ENCODE peak calls at places on chromosomes 3 and 15, in eight cellular contexts. J is suprapubic skin, C is HCT116, W is sigmoid colon, A is stomach, V is K562, Z is esophagus muscularis mucosa, N is GM23338. R is an unnamed sample. For H3K4me1, the result is how much of the 10 kb centered on the place peaks cover.

GRCh38 chr3:124650798-124651197 is 79.5 kb upstream of the UMPS start:
- DNase-seq in J (no peak), C (no peak), W (no peak), A (no peak), V (no peak), Z (no peak), N (no peak), R (no peak)

GRCh38 chr3:12658593-12659058 is 5.3 kb downstream of the RAF1 start:
- DNase-seq in J (no peak), C (no peak), W (no peak), A (no peak), V (no peak), Z (no peak), N (no peak), R (no peak)

GRCh38 chr3:20905210-20905805 is 719.3 kb upstream of the SGO1 start:
- DNase-seq in J (no peak), C (no peak), W (no peak), A (no peak), V (peak), Z (no peak), N (no peak), R (no peak)

GRCh38 chr15:31439328-31439727 is 112.7 kb downstream of the KLF13 start:
- DNase-seq in J (no peak), C (peak), W (no peak), A (no peak), V (peak), Z (no peak), N (peak), R (peak)

GRCh38 chr15:71588746-71589145 is 221.6 kb upstream of the NR2E3 start:
- DNase-seq in J (no peak), C (no peak), W (no peak), A (no peak), V (no peak), Z (peak), N (peak), R (no peak)

GRCh38 chr15:83108266-83109219 is 1.1 kb downstream of the TM6SF1 start:
- DNase-seq in J (no peak), C (no peak), W (peak), A (peak), V (no peak), Z (no peak), N (peak), R (peak)

GRCh38 chr3:110343945-110344344 is 727.7 kb upstream of the NECTIN3 start:
- DNase-seq in J (no peak), C (no peak), W (no peak), A (no peak), V (no peak), Z (no peak), N (no peak), R (no peak)

GRCh38 chr3:52866427-52866826 is 30.9 kb downstream of the STIMATE start:
- DNase-seq in J (no peak), C (no peak), W (no peak), A (no peak), V (no peak), Z (no peak), N (no peak), R (peak)

GRCh38 chr3:64295594-64295993 is 70.3 kb upstream of the PRICKLE2 start:
- DNase-seq in J (no peak), C (no peak), W (peak), A (no peak), V (no peak), Z (no peak), N (no peak), R (no peak)

GRCh38 chr15:41780266-41780665 is 6.0 kb downstream of the MAPKBP1 start:
- DNase-seq in J (no peak), C (no peak), W (no peak), A (no peak), V (no peak), Z (peak), N (no peak), R (no peak)

GRCh38 chr15:51283026-51283425 is 55.4 kb downstream of the CYP19A1 start:
- DNase-seq in J (no peak), C (no peak), W (no peak), A (no peak), V (no peak), Z (no peak), N (no peak), R (no peak)

GRCh38 chr3:169772530-169772950 is 656 bp upstream of the MYNN start:
- DNase-seq in J (no peak), C (peak), W (peak), A (peak), V (peak), Z (peak), N (peak), R (peak)

GRCh38 chr3:177789500-177789899 is 592.2 kb upstream of the TBL1XR1 start:
- DNase-seq in J (no peak), C (no peak), W (no peak), A (no peak), V (no peak), Z (no peak), N (no peak), R (no peak)

GRCh38 chr3:145246291-145246690 is 914.7 kb downstream of the PLOD2 start:
- DNase-seq in J (no peak), C (no peak), W (no peak), A (no peak), V (no peak), Z (no peak), N (no peak), R (no peak)

GRCh38 chr15:70492240-70493177 is 270.8 kb downstream of the UACA start:
- DNase-seq in J (no peak), C (no peak), W (no peak), A (peak), V (no peak), Z (no peak), N (peak), R (peak)
- TF ChIP-seq POLR2AphosphoS5 in J (no peak), C (peak), W (no peak), A (peak), V (no peak), Z (no peak), N (no peak), R (peak)

DNA sequence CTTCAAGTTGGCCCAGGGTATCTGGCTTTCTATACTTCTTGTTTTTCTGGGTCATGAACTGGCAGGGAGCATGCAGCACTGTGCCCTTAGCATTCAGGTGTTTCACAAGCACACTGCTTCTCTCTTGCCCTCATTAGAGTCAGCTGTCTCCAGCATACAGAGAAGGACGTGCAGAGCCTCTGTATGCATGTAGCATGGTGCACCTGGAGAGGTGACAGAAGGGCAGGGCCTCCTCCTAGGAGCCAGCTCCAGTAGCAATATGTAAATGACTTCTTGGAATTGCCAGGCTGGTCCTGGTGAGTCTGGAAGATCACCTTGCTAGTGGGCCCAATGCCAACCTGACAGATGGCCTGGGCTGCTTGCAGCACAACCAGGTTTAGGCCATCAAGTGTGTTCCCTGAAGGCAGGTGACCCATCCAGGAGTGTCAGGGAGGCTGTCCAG is 44.8 kb upstream of the ATP2C1 start:
- DNase-seq in J (no peak), C (no peak), W (no peak), A (peak), V (no peak), Z (no peak), N (no peak), R (no peak)
- H3K4me1 ChIP-seq in J (under half), C (under half), W (under half), A (under half), V (under half), Z (under half), N (under half), R (under half)

GRCh38 chr3:49093853-49094767 is at the start of gene QRICH1:
- DNase-seq in J (peak), C (peak), W (peak), A (peak), V (peak), Z (peak), N (peak), R (peak)

GRCh38 chr3:49098429-49098828 is 4.6 kb upstream of the QRICH1 start:
- DNase-seq in J (no peak), C (no peak), W (no peak), A (no peak), V (peak), Z (no peak), N (no peak), R (no peak)

GRCh38 chr3:49098910-49099630 is 5.2 kb upstream of the QRICH1 start:
- DNase-seq in J (no peak), C (no peak), W (no peak), A (no peak), V (no peak), Z (no peak), N (no peak), R (no peak)

DNA sequence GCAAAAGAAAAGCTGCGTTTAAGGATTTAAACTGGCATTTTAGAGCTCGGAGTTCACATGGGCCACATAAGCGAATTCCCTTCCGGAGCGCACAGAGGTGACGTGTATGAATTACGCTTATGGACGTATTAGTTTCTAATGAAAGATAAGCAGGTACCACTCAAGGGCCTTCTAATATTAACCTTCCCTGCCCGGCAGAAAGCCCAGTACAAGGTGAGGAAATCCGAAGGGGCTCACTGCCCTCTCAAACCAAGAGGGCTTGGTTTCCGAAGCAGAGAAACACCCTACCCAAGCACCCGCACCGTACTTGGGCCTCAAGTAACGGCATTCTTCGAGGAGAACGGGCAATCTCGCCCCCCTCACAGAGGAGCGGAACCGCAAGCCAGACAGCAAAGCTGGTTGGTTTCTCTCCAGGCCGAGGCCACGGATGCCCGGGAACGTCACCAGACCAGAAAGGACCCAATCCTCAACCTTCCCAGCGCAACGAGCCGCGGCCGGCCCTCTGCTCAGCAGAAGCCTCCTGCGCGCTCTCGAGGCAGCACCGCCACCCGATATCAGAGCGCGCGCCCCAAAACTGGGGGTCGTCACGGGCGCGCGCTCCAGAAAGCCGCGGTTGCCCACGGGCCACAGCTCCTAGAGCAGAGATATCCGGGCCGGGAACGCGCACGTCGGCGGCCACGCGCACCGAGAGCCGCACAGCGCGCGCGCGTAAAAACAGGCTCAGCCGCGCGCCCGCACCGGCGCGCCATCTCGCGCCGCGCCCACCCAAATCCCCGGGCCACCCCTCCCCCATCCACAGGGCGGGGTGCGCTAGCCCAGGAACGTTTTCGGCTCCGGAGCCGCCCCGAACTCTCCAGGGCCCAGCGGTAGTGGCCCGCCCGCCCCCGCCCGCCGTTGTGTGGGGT is 671 bp downstream of the QRICH1 start:
- DNase-seq in J (peak), C (peak), W (peak), A (peak), V (peak), Z (peak), N (peak), R (peak)
- TF ChIP-seq POLR2AphosphoS5 in J (no peak), C (no peak), W (peak), A (no peak), V (no peak), Z (peak), N (no peak), R (peak)

DNA sequence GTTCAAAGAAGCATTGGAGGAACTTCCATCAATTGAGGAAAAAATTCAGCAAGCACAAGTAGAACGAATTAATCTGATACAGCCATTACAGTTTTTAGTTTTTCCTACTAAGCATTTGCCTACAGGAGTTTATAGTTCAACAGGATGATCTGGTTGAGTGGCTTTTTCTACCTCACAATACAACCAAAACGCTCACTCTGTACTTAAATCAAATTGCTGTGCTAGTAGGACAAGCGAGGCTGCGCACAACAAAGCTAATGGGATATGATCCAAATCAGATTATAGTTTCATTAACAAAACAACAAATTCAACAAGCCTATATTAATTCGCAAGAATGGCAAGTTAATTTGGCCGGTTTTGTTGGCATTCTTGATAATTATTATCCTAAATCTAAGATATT is 44.2 kb downstream of the ETFA start:
- DNase-seq in J (no peak), C (no peak), W (no peak), A (no peak), V (no peak), Z (no peak), N (no peak), R (no peak)
- H3K4me1 ChIP-seq in J (under half), C (under half), W (under half), A (under half), V (under half), Z (under half), N (under half), R (under half)

DNA sequence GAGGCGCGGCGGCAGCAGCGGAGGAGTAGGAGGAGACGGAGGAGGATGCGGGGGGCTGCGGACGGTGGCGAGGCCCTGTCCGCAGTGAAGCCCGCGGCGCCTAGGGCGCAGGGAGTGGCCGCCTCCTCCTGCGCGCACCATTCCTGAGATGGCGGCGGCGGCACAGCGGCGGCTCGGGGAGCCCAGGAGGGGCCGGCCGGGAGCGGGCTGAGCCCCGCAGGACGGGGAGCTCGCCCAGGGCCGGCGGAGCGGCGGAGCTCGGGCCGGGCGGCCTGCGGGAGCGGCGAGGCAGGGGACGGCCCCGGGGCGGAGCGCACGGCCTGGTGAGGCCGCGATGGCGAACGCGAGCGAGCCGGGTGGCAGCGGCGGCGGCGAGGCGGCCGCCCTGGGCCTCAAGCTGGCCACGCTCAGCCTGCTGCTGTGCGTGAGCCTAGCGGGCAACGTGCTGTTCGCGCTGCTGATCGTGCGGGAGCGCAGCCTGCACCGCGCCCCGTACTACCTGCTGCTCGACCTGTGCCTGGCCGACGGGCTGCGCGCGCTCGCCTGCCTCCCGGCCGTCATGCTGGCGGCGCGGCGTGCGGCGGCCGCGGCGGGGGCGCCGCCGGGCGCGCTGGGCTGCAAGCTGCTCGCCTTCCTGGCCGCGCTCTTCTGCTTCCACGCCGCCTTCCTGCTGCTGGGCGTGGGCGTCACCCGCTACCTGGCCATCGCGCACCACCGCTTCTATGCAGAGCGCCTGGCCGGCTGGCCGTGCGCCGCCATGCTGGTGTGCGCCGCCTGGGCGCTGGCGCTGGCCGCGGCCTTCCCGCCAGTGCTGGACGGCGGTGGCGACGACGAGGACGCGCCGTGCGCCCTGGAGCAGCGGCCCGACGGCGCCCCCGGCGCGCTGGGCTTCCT is at the start of gene GPR27:
- DNase-seq in J (no peak), C (no peak), W (no peak), A (no peak), V (no peak), Z (no peak), N (peak), R (no peak)
- TF ChIP-seq POLR2AphosphoS5 in J (no peak), C (no peak), W (no peak), A (no peak), V (no peak), Z (no peak), N (peak), R (no peak)

GRCh38 chr3:48503406-48504050 is 446 bp downstream of the SHISA5 start:
- DNase-seq in J (no peak), C (no peak), W (peak), A (peak), V (peak), Z (no peak), N (peak), R (no peak)
- H3K4me1 ChIP-seq in J (half or more), C (half or more), W (under half), A (under half), V (under half), Z (under half), N (under half), R (under half)

GRCh38 chr3:115913069-115913686 is 289.9 kb downstream of the GAP43 start:
- DNase-seq in J (no peak), C (no peak), W (no peak), A (no peak), V (no peak), Z (no peak), N (peak), R (no peak)
- TF ChIP-seq POLR2AphosphoS5 in J (no peak), C (no peak), W (no peak), A (no peak), V (no peak), Z (no peak), N (no peak), R (no peak)